ENCODE peak calls at places on chromosomes 3 and 15, in five cellular contexts. One of them, this sample, is unnamed.

GRCh38 chr3:248841-249520 is 52.4 kb downstream of the CHL1 start:
- DNase-seq in activated CD4-positive, alpha-beta T cell treated with anti-CD3 and anti-CD28 coated beads, Interleukin-2, amount 50 U/mL, for 1 hour: no peak
- DNase-seq in T-helper 1 cell: no peak
- DNase-seq in stimulated activated CD4-positive, alpha-beta T cell treated with anti-CD3 and anti-CD28 coated beads, Interleukin-2, amount 100 ng/mL, for 48 hours: no peak
- DNase-seq in NCI-H510A treated with DMSO at 0.1 percent for 48 hours: no peak
- DNase-seq in this sample: no peak

GRCh38 chr3:77815467-77815866 is 775.6 kb downstream of the ROBO2 start:
- DNase-seq in activated CD4-positive, alpha-beta T cell treated with anti-CD3 and anti-CD28 coated beads, Interleukin-2, amount 50 U/mL, for 1 hour: no peak
- DNase-seq in NCI-H510A treated with DMSO at 0.1 percent for 48 hours: no peak
- DNase-seq in stimulated activated CD4-positive, alpha-beta T cell treated with anti-CD3 and anti-CD28 coated beads, Interleukin-2, amount 100 ng/mL, for 48 hours: no peak
- DNase-seq in T-helper 1 cell: no peak
- DNase-seq in this sample: no peak

GRCh38 chr3:119609301-119609700 is 11.6 kb downstream of the PLA1A start:
- DNase-seq in stimulated activated CD4-positive, alpha-beta T cell treated with anti-CD3 and anti-CD28 coated beads, Interleukin-2, amount 100 ng/mL, for 48 hours: no peak
- DNase-seq in activated CD4-positive, alpha-beta T cell treated with anti-CD3 and anti-CD28 coated beads, Interleukin-2, amount 50 U/mL, for 1 hour: no peak
- DNase-seq in T-helper 1 cell: no peak
- DNase-seq in NCI-H510A treated with DMSO at 0.1 percent for 48 hours: no peak
- DNase-seq in this sample: no peak

GRCh38 chr15:89119489-89120478 is 31.5 kb downstream of the ABHD2 start:
- DNase-seq in NCI-H510A treated with DMSO at 0.1 percent for 48 hours: peak
- DNase-seq in activated CD4-positive, alpha-beta T cell treated with anti-CD3 and anti-CD28 coated beads, Interleukin-2, amount 50 U/mL, for 1 hour: no peak
- DNase-seq in stimulated activated CD4-positive, alpha-beta T cell treated with anti-CD3 and anti-CD28 coated beads, Interleukin-2, amount 100 ng/mL, for 48 hours: no peak
- DNase-seq in T-helper 1 cell: no peak
- DNase-seq in this sample: no peak

GRCh38 chr3:134090031-134090430 is 60.3 kb upstream of the SLCO2A1 start:
- DNase-seq in NCI-H510A treated with DMSO at 0.1 percent for 48 hours: no peak
- DNase-seq in activated CD4-positive, alpha-beta T cell treated with anti-CD3 and anti-CD28 coated beads, Interleukin-2, amount 50 U/mL, for 1 hour: no peak
- DNase-seq in T-helper 1 cell: no peak
- DNase-seq in stimulated activated CD4-positive, alpha-beta T cell treated with anti-CD3 and anti-CD28 coated beads, Interleukin-2, amount 100 ng/mL, for 48 hours: no peak
- DNase-seq in this sample: no peak

GRCh38 chr15:80073197-80073596 is 13.7 kb downstream of the ZFAND6 start:
- DNase-seq in activated CD4-positive, alpha-beta T cell treated with anti-CD3 and anti-CD28 coated beads, Interleukin-2, amount 50 U/mL, for 1 hour: no peak
- DNase-seq in NCI-H510A treated with DMSO at 0.1 percent for 48 hours: no peak
- DNase-seq in T-helper 1 cell: no peak
- DNase-seq in stimulated activated CD4-positive, alpha-beta T cell treated with anti-CD3 and anti-CD28 coated beads, Interleukin-2, amount 100 ng/mL, for 48 hours: no peak
- DNase-seq in this sample: no peak

GRCh38 chr3:186406669-186407635 is 44.9 kb upstream of the DGKG start:
- DNase-seq in NCI-H510A treated with DMSO at 0.1 percent for 48 hours: no peak
- DNase-seq in stimulated activated CD4-positive, alpha-beta T cell treated with anti-CD3 and anti-CD28 coated beads, Interleukin-2, amount 100 ng/mL, for 48 hours: no peak
- DNase-seq in T-helper 1 cell: no peak
- DNase-seq in activated CD4-positive, alpha-beta T cell treated with anti-CD3 and anti-CD28 coated beads, Interleukin-2, amount 50 U/mL, for 1 hour: no peak
- DNase-seq in this sample: no peak

GRCh38 chr3:113242091-113242581 is 30.8 kb downstream of the BOC start:
- DNase-seq in NCI-H510A treated with DMSO at 0.1 percent for 48 hours: no peak
- DNase-seq in T-helper 1 cell: no peak
- DNase-seq in stimulated activated CD4-positive, alpha-beta T cell treated with anti-CD3 and anti-CD28 coated beads, Interleukin-2, amount 100 ng/mL, for 48 hours: no peak
- DNase-seq in activated CD4-positive, alpha-beta T cell treated with anti-CD3 and anti-CD28 coated beads, Interleukin-2, amount 50 U/mL, for 1 hour: no peak
- DNase-seq in this sample: no peak

GRCh38 chr15:29688981-29689723 is 133.1 kb downstream of the TJP1 start:
- DNase-seq in T-helper 1 cell: no peak
- DNase-seq in stimulated activated CD4-positive, alpha-beta T cell treated with anti-CD3 and anti-CD28 coated beads, Interleukin-2, amount 100 ng/mL, for 48 hours: no peak
- DNase-seq in NCI-H510A treated with DMSO at 0.1 percent for 48 hours: no peak
- DNase-seq in activated CD4-positive, alpha-beta T cell treated with anti-CD3 and anti-CD28 coated beads, Interleukin-2, amount 50 U/mL, for 1 hour: no peak
- DNase-seq in this sample: no peak

GRCh38 chr3:34005886-34006285 is 207.5 kb downstream of the PDCD6IP start:
- DNase-seq in NCI-H510A treated with DMSO at 0.1 percent for 48 hours: no peak
- DNase-seq in activated CD4-positive, alpha-beta T cell treated with anti-CD3 and anti-CD28 coated beads, Interleukin-2, amount 50 U/mL, for 1 hour: no peak
- DNase-seq in T-helper 1 cell: no peak
- DNase-seq in stimulated activated CD4-positive, alpha-beta T cell treated with anti-CD3 and anti-CD28 coated beads, Interleukin-2, amount 100 ng/mL, for 48 hours: no peak
- DNase-seq in this sample: no peak

GRCh38 chr3:139005356-139005993 is 593 bp downstream of the PRR23A start:
- DNase-seq in activated CD4-positive, alpha-beta T cell treated with anti-CD3 and anti-CD28 coated beads, Interleukin-2, amount 50 U/mL, for 1 hour: no peak
- DNase-seq in NCI-H510A treated with DMSO at 0.1 percent for 48 hours: no peak
- DNase-seq in T-helper 1 cell: no peak
- DNase-seq in stimulated activated CD4-positive, alpha-beta T cell treated with anti-CD3 and anti-CD28 coated beads, Interleukin-2, amount 100 ng/mL, for 48 hours: no peak
- DNase-seq in this sample: no peak

GRCh38 chr3:10627884-10628572 is 122.6 kb upstream of the ATP2B2 start:
- DNase-seq in NCI-H510A treated with DMSO at 0.1 percent for 48 hours: no peak
- DNase-seq in T-helper 1 cell: no peak
- DNase-seq in stimulated activated CD4-positive, alpha-beta T cell treated with anti-CD3 and anti-CD28 coated beads, Interleukin-2, amount 100 ng/mL, for 48 hours: no peak
- DNase-seq in activated CD4-positive, alpha-beta T cell treated with anti-CD3 and anti-CD28 coated beads, Interleukin-2, amount 50 U/mL, for 1 hour: no peak
- DNase-seq in this sample: no peak

This sample was measured in activated T-helper 2 cell treated with anti-CD3 and anti-CD28 coated beads, Interferon-gamma antibody, Interleukin-2, Interleukin-4, amounts not matched to agents 10 μg/mL and 5 μg/mL and 100 μg/mL, durations not matched to agents 14 hours and 24 hours and 36 hours.